ENCODE peak calls at places on chromosome 18, in ten cellular contexts. Q is CD8-positive, alpha-beta T cell; D is AG09309; N is GM06990; T is Calu3; G is endothelial cell; X is PC-9; B is OCI-LY7; K is Panc1; V is left ventricle myocardium inferior. W is an unnamed sample.
A peak's percentile ranks its signal among the peaks of the same experiment; 100 is the strongest.

GRCh38 chr18:73288813-73289212 is 421.0 kb upstream of the NETO1 start:
- DNase-seq in X (peak; percentile 75), G (no peak), Q (no peak), V (no peak), T (peak; percentile 27), B (no peak), N (no peak), K (no peak), D (no peak), W (no peak)

GRCh38 chr18:23149570-23149969 is 14.3 kb downstream of the CABLES1 start:
- DNase-seq in N (no peak), D (no peak), K (no peak), X (no peak), B (no peak), G (no peak), V (no peak), Q (no peak), T (no peak), W (no peak)

GRCh38 chr18:73952296-73952946 is 195.2 kb downstream of the FBXO15 start:
- DNase-seq in G (no peak), T (no peak), B (no peak), X (no peak), N (no peak), K (no peak), D (no peak), Q (no peak), V (no peak), W (no peak)

GRCh38 chr18:8501044-8501443 is 108.2 kb upstream of the RAB12 start:
- DNase-seq in X (no peak), D (no peak), N (no peak), K (no peak), G (no peak), T (no peak), V (no peak), B (no peak), Q (no peak), W (no peak)

GRCh38 chr18:13414542-13414941 is 196.0 kb downstream of the LDLRAD4 start:
- DNase-seq in B (no peak), Q (no peak), K (no peak), V (no peak), G (no peak), D (no peak), N (no peak), T (no peak), X (no peak), W (no peak)

GRCh38 chr18:46054956-46055831 is 16.9 kb downstream of the PSTPIP2 start:
- DNase-seq in V (no peak), D (no peak), Q (no peak), X (no peak), B (no peak), K (no peak), T (no peak), G (no peak), N (no peak), W (no peak)

GRCh38 chr18:22173928-22174301 is 4.5 kb downstream of the GATA6 start:
- DNase-seq in G (no peak), V (no peak), Q (no peak), N (no peak), D (no peak), K (no peak), B (no peak), T (no peak), X (no peak), W (no peak)

GRCh38 chr18:73728657-73729056 is 419.0 kb downstream of the FBXO15 start:
- DNase-seq in D (no peak), T (no peak), K (no peak), N (no peak), V (no peak), G (no peak), Q (no peak), X (no peak), B (no peak), W (no peak)

GRCh38 chr18:47175283-47175894 is 775 bp downstream of the IER3IP1 start:
- DNase-seq in Q (no peak), K (no peak), D (no peak), V (no peak), T (peak; percentile 29), X (no peak), N (no peak), B (no peak), G (peak; percentile 8), W (peak; percentile 9)

GRCh38 chr18:9927392-9928063 is 13.7 kb downstream of the VAPA start:
- DNase-seq in D (no peak), B (no peak), G (no peak), N (no peak), T (no peak), X (no peak), K (no peak), Q (no peak), V (no peak), W (no peak)

GRCh38 chr18:58043452-58044369 is at the start of gene NEDD4L:
- DNase-seq in B (peak; percentile 71), Q (peak; percentile 75), K (peak; percentile 62), N (peak; percentile 88), G (peak; percentile 84), X (peak; percentile 72), V (peak; percentile 77), D (peak; percentile 49), T (peak; percentile 93), W (peak; percentile 72)
- TF ChIP-seq CTCF in B (peak; percentile 76), Q (peak; percentile 38), K (peak; percentile 84), N (peak; percentile 93), G (peak; percentile 57), X (peak; percentile 91), V (peak; percentile 91), D (peak; percentile 89), T (peak; percentile 79), W (peak; percentile 95)

GRCh38 chr18:49948975-49949374 is 135.6 kb upstream of the ACAA2 start:
- DNase-seq in T (no peak), D (no peak), G (no peak), K (no peak), Q (no peak), B (no peak), N (no peak), V (no peak), X (no peak), W (no peak)

GRCh38 chr18:49949991-49950395 is 136.7 kb upstream of the ACAA2 start:
- DNase-seq in K (no peak), X (no peak), G (no peak), T (no peak), N (no peak), B (no peak), V (no peak), D (no peak), Q (no peak), W (no peak)

GRCh38 chr18:49944681-49945080 is 131.3 kb upstream of the ACAA2 start:
- DNase-seq in K (no peak), T (peak; percentile 22), N (no peak), V (no peak), B (no peak), G (no peak), X (no peak), Q (no peak), D (no peak), W (no peak)
- TF ChIP-seq CTCF in K (peak; percentile 16), T (no peak), N (no peak), V (peak; percentile 41), B (no peak), G (no peak), X (no peak), Q (no peak), D (peak; percentile 22), W (no peak)

GRCh38 chr18:63949068-63949737 is at the start of gene HMSD:
- DNase-seq in B (no peak), T (peak; percentile 91), D (no peak), X (no peak), G (peak; percentile 73), K (no peak), V (peak; percentile 52), N (peak; percentile 89), Q (peak; percentile 30), W (peak; percentile 64)

GRCh38 chr18:63953811-63954210 is 4.7 kb downstream of the HMSD start:
- DNase-seq in K (no peak), X (no peak), G (no peak), D (no peak), N (no peak), T (no peak), V (no peak), B (no peak), Q (no peak), W (no peak)

GRCh38 chr18:63947051-63947790 is 1.9 kb upstream of the HMSD start:
- DNase-seq in Q (no peak), X (no peak), V (no peak), D (no peak), G (no peak), T (no peak), N (no peak), B (no peak), K (no peak), W (no peak)

GRCh38 chr18:63956755-63957154 is 7.7 kb downstream of the HMSD start:
- DNase-seq in V (no peak), T (no peak), Q (no peak), K (no peak), G (no peak), B (no peak), X (no peak), N (no peak), D (no peak), W (no peak)

DNA sequence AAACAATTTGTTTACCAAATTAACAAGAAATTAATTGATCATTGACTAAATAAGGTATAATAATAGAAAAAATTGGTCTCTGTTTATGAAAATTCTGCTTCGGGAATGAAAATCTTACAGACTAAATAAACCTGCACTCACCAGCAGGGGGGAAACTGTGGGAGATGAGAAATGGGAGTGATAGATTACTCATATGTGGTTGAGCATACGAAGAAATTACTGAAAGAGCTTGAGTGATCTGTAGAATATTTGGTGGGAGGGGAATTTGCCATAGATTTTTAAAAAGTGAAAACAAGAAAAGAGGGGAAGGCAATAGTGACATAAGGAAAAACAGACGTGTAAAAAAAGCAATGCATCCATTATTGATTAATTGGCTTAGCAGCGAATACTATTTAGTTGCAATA is 2.2 kb downstream of the HMSD start:
- DNase-seq in T (no peak), G (no peak), B (no peak), Q (no peak), X (no peak), N (no peak), V (no peak), D (no peak), K (no peak), W (no peak)
- TF ChIP-seq CTCF in T (peak; percentile 29), G (no peak), B (no peak), Q (no peak), X (peak; percentile 23), N (peak; percentile 43), V (no peak), D (peak; percentile 54), K (no peak), W (peak; percentile 47)

GRCh38 chr18:29196307-29196706 is 1019.4 kb upstream of the CDH2 start:
- DNase-seq in D (no peak), K (no peak), B (no peak), V (no peak), T (no peak), N (no peak), X (no peak), Q (no peak), G (no peak), W (no peak)

GRCh38 chr18:29188760-29189159 is 1011.8 kb upstream of the CDH2 start:
- DNase-seq in B (no peak), G (no peak), Q (no peak), X (no peak), V (no peak), T (no peak), D (no peak), K (no peak), N (no peak), W (no peak)

GRCh38 chr18:29185801-29186200 is 1008.9 kb upstream of the CDH2 start:
- DNase-seq in V (no peak), D (no peak), N (no peak), B (no peak), K (no peak), T (no peak), X (no peak), G (no peak), Q (no peak), W (no peak)

GRCh38 chr18:29191263-29191662 is 1014.3 kb upstream of the CDH2 start:
- DNase-seq in X (no peak), B (no peak), K (no peak), N (no peak), T (peak; percentile 9), G (no peak), D (no peak), Q (no peak), V (no peak), W (no peak)
- TF ChIP-seq CTCF in X (no peak), B (peak; percentile 61), K (no peak), N (no peak), T (peak; percentile 50), G (no peak), D (peak; percentile 62), Q (no peak), V (no peak), W (peak; percentile 53)